ENCODE peak calls at places on chromosome 5, in six cellular contexts. A, T, G, Z, J and P are unnamed samples.

GRCh38 chr5:81140942-81141341 is 92.2 kb upstream of the CKMT2 start:
- DNase-seq in A (no peak), T (no peak), G (peak), Z (no peak), J (peak), P (no peak)

GRCh38 chr5:123690821-123691220 is 178.8 kb downstream of the CSNK1G3 start:
- DNase-seq in A (no peak), T (no peak), G (peak), Z (no peak), J (peak), P (no peak)

GRCh38 chr5:150573867-150574817 is 66.2 kb downstream of the NDST1 start:
- DNase-seq in A (no peak), T (no peak), G (no peak), Z (no peak), J (no peak), P (no peak)

GRCh38 chr5:39131210-39132127 is 57.3 kb upstream of the RICTOR start:
- DNase-seq in A (no peak), T (no peak), G (no peak), Z (no peak), J (no peak), P (no peak)

GRCh38 chr5:177355162-177355867 is 2.4 kb upstream of the RGS14 start:
- DNase-seq in A (no peak), T (no peak), G (no peak), Z (no peak), J (no peak), P (no peak)

GRCh38 chr5:158910782-158911692 is 188.7 kb downstream of the EBF1 start:
- DNase-seq in A (no peak), T (no peak), G (no peak), Z (no peak), J (peak), P (no peak)

GRCh38 chr5:113061851-113062631 is 85.4 kb downstream of the DCP2 start:
- DNase-seq in A (no peak), T (no peak), G (peak), Z (no peak), J (peak), P (no peak)

GRCh38 chr5:82348749-82349148 is 70.6 kb upstream of the RPS23 start:
- DNase-seq in A (no peak), T (no peak), G (peak), Z (no peak), J (peak), P (no peak)

GRCh38 chr5:67773439-67773988 is 442.0 kb upstream of the PIK3R1 start:
- DNase-seq in A (no peak), T (no peak), G (peak), Z (no peak), J (no peak), P (no peak)

GRCh38 chr5:3006526-3006925 is 255.0 kb upstream of the IRX2 start:
- DNase-seq in A (no peak), T (no peak), G (no peak), Z (no peak), J (no peak), P (no peak)

GRCh38 chr5:170611446-170612088 is 107.7 kb downstream of the KCNIP1 start:
- DNase-seq in A (no peak), T (no peak), G (peak), Z (peak), J (no peak), P (no peak)

GRCh38 chr5:158032246-158032645 is 173.3 kb upstream of the CLINT1 start:
- DNase-seq in A (no peak), T (no peak), G (no peak), Z (no peak), J (no peak), P (no peak)

GRCh38 chr5:160221082-160221481 is 8.2 kb upstream of the FABP6 start:
- DNase-seq in A (no peak), T (no peak), G (no peak), Z (no peak), J (no peak), P (no peak)

GRCh38 chr5:115351356-115352195 is 55.1 kb upstream of the CCDC112 start:
- DNase-seq in A (no peak), T (no peak), G (peak), Z (no peak), J (peak), P (no peak)